ENCODE peak calls at places on chromosomes 3 and 15, in six cellular contexts. T, Z, A, R, P and X are unnamed samples.

GRCh38 chr15:52678036-52678467 is 1.1 kb downstream of the ATOSA start:
- DNase-seq in T (peak), Z (peak), A (peak), R (peak), P (peak), X (peak)

GRCh38 chr15:34927726-34928125 is 41.8 kb downstream of the AQR start:
- DNase-seq in T (no peak), Z (no peak), A (no peak), R (peak), P (no peak), X (no peak)

GRCh38 chr3:170355738-170356595 is 1.5 kb upstream of the SKIL start:
- DNase-seq in T (peak), Z (peak), A (peak), R (no peak), P (no peak), X (no peak)

GRCh38 chr3:134618473-134618860 is 32.4 kb downstream of the KY start:
- DNase-seq in T (no peak), Z (peak), A (no peak), R (no peak), P (no peak), X (no peak)

GRCh38 chr3:177640319-177640997 is 443.2 kb upstream of the TBL1XR1 start:
- DNase-seq in T (no peak), Z (no peak), A (no peak), R (no peak), P (no peak), X (no peak)

GRCh38 chr3:27165348-27165747 is 203.8 kb downstream of the NEK10 start:
- DNase-seq in T (no peak), Z (no peak), A (no peak), R (no peak), P (no peak), X (no peak)

GRCh38 chr3:27105904-27106303 is 263.3 kb downstream of the NEK10 start:
- DNase-seq in T (no peak), Z (no peak), A (no peak), R (peak), P (peak), X (no peak)

GRCh38 chr3:29164825-29165224 is 116.0 kb upstream of the RBMS3 start:
- DNase-seq in T (no peak), Z (no peak), A (no peak), R (no peak), P (no peak), X (no peak)

GRCh38 chr3:194273396-194274310 is 77.5 kb downstream of the CPN2 start:
- DNase-seq in T (peak), Z (no peak), A (no peak), R (no peak), P (no peak), X (no peak)

GRCh38 chr3:187986514-187986934 is 167.4 kb upstream of the LPP start:
- DNase-seq in T (no peak), Z (no peak), A (no peak), R (peak), P (no peak), X (peak)

GRCh38 chr3:122101646-122102045 is 46.5 kb downstream of the CD86 start:
- DNase-seq in T (no peak), Z (no peak), A (no peak), R (peak), P (no peak), X (peak)

GRCh38 chr3:55624238-55624637 is 137.1 kb upstream of the WNT5A start:
- DNase-seq in T (no peak), Z (no peak), A (no peak), R (no peak), P (no peak), X (no peak)

GRCh38 chr15:56074866-56075265 is 81.5 kb upstream of the NEDD4 start:
- DNase-seq in T (no peak), Z (no peak), A (no peak), R (no peak), P (no peak), X (no peak)

GRCh38 chr15:96888764-96889163 is 558.3 kb downstream of the NR2F2 start:
- DNase-seq in T (peak), Z (no peak), A (no peak), R (no peak), P (no peak), X (no peak)
- TF ChIP-seq POLR2A in T (no peak), Z (no peak), A (no peak), R (no peak), P (no peak), X (no peak)

GRCh38 chr3:13015286-13016082 is 57.7 kb downstream of the IQSEC1 start:
- DNase-seq in T (no peak), Z (peak), A (no peak), R (no peak), P (no peak), X (no peak)
- TF ChIP-seq POLR2A in T (no peak), Z (no peak), A (no peak), R (no peak), P (no peak), X (no peak)

DNA sequence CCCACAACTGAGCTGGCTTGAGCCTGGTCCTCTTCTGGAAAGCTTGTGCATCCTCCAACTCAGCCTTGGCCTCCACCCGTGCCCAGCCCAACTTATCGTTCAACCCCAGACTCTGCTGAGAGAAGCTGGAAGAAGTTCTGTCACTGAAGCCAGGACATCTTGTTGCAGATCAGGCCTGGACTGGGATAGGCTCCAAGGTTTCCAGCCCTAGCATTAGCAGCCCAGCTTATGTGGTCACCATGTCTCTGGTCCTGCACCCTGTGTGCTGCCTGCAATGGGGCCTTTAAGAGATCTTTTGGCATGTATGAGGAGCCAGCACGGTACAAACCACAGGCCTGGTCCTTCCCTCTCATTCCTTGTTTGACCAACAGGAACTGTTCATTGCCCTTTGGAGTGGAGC is 15.2 kb upstream of the CAMP start:
- DNase-seq in T (no peak), Z (no peak), A (no peak), R (no peak), P (no peak), X (no peak)
- TF ChIP-seq POLR2A in T (no peak), Z (no peak), A (no peak), R (no peak), P (no peak), X (no peak)

DNA sequence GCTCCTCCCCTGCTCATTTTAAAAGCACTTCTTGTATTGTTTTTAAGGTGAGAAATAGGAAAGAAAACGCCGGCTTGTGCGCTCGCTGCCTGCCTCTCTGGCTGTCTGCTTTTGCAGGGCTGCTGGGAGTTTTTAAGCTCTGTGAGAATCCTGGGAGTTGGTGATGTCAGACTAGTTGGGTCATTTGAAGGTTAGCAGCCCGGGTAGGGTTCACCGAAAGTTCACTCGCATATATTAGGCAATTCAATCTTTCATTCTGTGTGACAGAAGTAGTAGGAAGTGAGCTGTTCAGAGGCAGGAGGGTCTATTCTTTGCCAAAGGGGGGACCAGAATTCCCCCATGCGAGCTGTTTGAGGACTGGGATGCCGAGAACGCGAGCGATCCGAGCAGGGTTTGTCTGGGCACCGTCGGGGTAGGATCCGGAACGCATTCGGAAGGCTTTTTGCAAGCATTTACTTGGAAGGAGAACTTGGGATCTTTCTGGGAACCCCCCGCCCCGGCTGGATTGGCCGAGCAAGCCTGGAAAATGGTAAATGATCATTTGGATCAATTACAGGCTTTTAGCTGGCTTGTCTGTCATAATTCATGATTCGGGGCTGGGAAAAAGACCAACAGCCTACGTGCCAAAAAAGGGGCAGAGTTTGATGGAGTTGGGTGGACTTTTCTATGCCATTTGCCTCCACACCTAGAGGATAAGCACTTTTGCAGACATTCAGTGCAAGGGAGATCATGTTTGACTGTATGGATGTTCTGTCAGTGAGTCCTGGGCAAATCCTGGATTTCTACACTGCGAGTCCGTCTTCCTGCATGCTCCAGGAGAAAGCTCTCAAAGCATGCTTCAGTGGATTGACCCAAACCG is at the start of gene RARB:
- DNase-seq in T (peak), Z (peak), A (peak), R (peak), P (peak), X (peak)
- TF ChIP-seq POLR2A in T (peak), Z (peak), A (peak), R (peak), P (peak), X (peak)

GRCh38 chr15:85312486-85312885 is 67.9 kb upstream of the AKAP13 start:
- DNase-seq in T (no peak), Z (no peak), A (no peak), R (no peak), P (no peak), X (no peak)
- TF ChIP-seq POLR2A in T (no peak), Z (no peak), A (no peak), R (no peak), P (no peak), X (no peak)

GRCh38 chr15:97678677-97679076 is 281.8 kb upstream of the ARRDC4 start:
- DNase-seq in T (no peak), Z (peak), A (no peak), R (no peak), P (no peak), X (no peak)
- TF ChIP-seq POLR2A in T (no peak), Z (no peak), A (no peak), R (no peak), P (no peak), X (no peak)

GRCh38 chr15:90141646-90142045 is 39.4 kb upstream of the IDH2 start:
- DNase-seq in T (no peak), Z (no peak), A (no peak), R (no peak), P (no peak), X (peak)

GRCh38 chr15:90142216-90143175 is 40.2 kb upstream of the IDH2 start:
- DNase-seq in T (no peak), Z (no peak), A (no peak), R (no peak), P (no peak), X (no peak)

GRCh38 chr15:90145259-90145658 is 43.0 kb upstream of the IDH2 start:
- DNase-seq in T (no peak), Z (no peak), A (no peak), R (no peak), P (no peak), X (no peak)

GRCh38 chr15:90145761-90146160 is 43.5 kb upstream of the IDH2 start:
- DNase-seq in T (no peak), Z (no peak), A (no peak), R (no peak), P (no peak), X (no peak)

GRCh38 chr15:90143176-90143655 is 40.9 kb upstream of the IDH2 start:
- DNase-seq in T (no peak), Z (peak), A (peak), R (peak), P (peak), X (no peak)
- TF ChIP-seq POLR2A in T (no peak), Z (no peak), A (no peak), R (no peak), P (no peak), X (no peak)